ENCODE peak calls at places on chromosome 9, in ten cellular contexts. One of them, this sample, is unnamed.

GRCh38 chr9:87684627-87685204 is 41.2 kb upstream of the CTSL start:
- DNase-seq in fibroblast of pulmonary artery: peak
- DNase-seq in NCI-H146: no peak
- DNase-seq in naive thymus-derived CD8-positive, alpha-beta T cell: no peak
- DNase-seq in posterior cingulate gyrus: peak
- DNase-seq in HuH-7.5: peak
- DNase-seq in adrenal gland: peak
- DNase-seq in AG08396: peak
- DNase-seq in RPMI7951: peak
- DNase-seq in effector memory CD8-positive, alpha-beta T cell: no peak
- DNase-seq in this sample: peak

GRCh38 chr9:137743695-137744094 is 124.9 kb downstream of the EHMT1 start:
- DNase-seq in fibroblast of pulmonary artery: no peak
- DNase-seq in NCI-H146: no peak
- DNase-seq in naive thymus-derived CD8-positive, alpha-beta T cell: no peak
- DNase-seq in posterior cingulate gyrus: no peak
- DNase-seq in HuH-7.5: no peak
- DNase-seq in adrenal gland: no peak
- DNase-seq in AG08396: no peak
- DNase-seq in RPMI7951: no peak
- DNase-seq in effector memory CD8-positive, alpha-beta T cell: no peak
- DNase-seq in this sample: peak

GRCh38 chr9:37128051-37128450 is 7.7 kb downstream of the ZCCHC7 start:
- DNase-seq in fibroblast of pulmonary artery: no peak
- DNase-seq in NCI-H146: no peak
- DNase-seq in naive thymus-derived CD8-positive, alpha-beta T cell: no peak
- DNase-seq in posterior cingulate gyrus: no peak
- DNase-seq in HuH-7.5: no peak
- DNase-seq in adrenal gland: no peak
- DNase-seq in AG08396: no peak
- DNase-seq in RPMI7951: no peak
- DNase-seq in effector memory CD8-positive, alpha-beta T cell: no peak
- DNase-seq in this sample: no peak

GRCh38 chr9:125312411-125312810 is 50.8 kb downstream of the GAPVD1 start:
- DNase-seq in fibroblast of pulmonary artery: no peak
- DNase-seq in NCI-H146: no peak
- DNase-seq in naive thymus-derived CD8-positive, alpha-beta T cell: no peak
- DNase-seq in posterior cingulate gyrus: no peak
- DNase-seq in HuH-7.5: no peak
- DNase-seq in adrenal gland: no peak
- DNase-seq in AG08396: no peak
- DNase-seq in RPMI7951: no peak
- DNase-seq in effector memory CD8-positive, alpha-beta T cell: no peak
- DNase-seq in this sample: no peak

GRCh38 chr9:123220127-123220526 is 48.3 kb downstream of the STRBP start:
- DNase-seq in fibroblast of pulmonary artery: no peak
- DNase-seq in NCI-H146: no peak
- DNase-seq in naive thymus-derived CD8-positive, alpha-beta T cell: no peak
- DNase-seq in posterior cingulate gyrus: no peak
- DNase-seq in HuH-7.5: no peak
- DNase-seq in adrenal gland: no peak
- DNase-seq in AG08396: no peak
- DNase-seq in RPMI7951: no peak
- DNase-seq in effector memory CD8-positive, alpha-beta T cell: no peak
- DNase-seq in this sample: no peak

GRCh38 chr9:83629433-83630104 is 6.6 kb downstream of the IDNK start:
- DNase-seq in fibroblast of pulmonary artery: no peak
- DNase-seq in NCI-H146: no peak
- DNase-seq in naive thymus-derived CD8-positive, alpha-beta T cell: no peak
- DNase-seq in posterior cingulate gyrus: no peak
- DNase-seq in HuH-7.5: no peak
- DNase-seq in adrenal gland: no peak
- DNase-seq in AG08396: no peak
- DNase-seq in RPMI7951: no peak
- DNase-seq in effector memory CD8-positive, alpha-beta T cell: no peak
- DNase-seq in this sample: no peak

GRCh38 chr9:18422296-18423036 is 51.5 kb upstream of the ADAMTSL1 start:
- DNase-seq in fibroblast of pulmonary artery: no peak
- DNase-seq in NCI-H146: no peak
- DNase-seq in naive thymus-derived CD8-positive, alpha-beta T cell: no peak
- DNase-seq in posterior cingulate gyrus: no peak
- DNase-seq in HuH-7.5: no peak
- DNase-seq in adrenal gland: no peak
- DNase-seq in AG08396: no peak
- DNase-seq in RPMI7951: peak
- DNase-seq in effector memory CD8-positive, alpha-beta T cell: no peak
- DNase-seq in this sample: no peak

GRCh38 chr9:132143359-132143758 is 18.5 kb upstream of the NTNG2 start:
- DNase-seq in fibroblast of pulmonary artery: no peak
- DNase-seq in NCI-H146: no peak
- DNase-seq in naive thymus-derived CD8-positive, alpha-beta T cell: no peak
- DNase-seq in posterior cingulate gyrus: no peak
- DNase-seq in HuH-7.5: no peak
- DNase-seq in adrenal gland: peak
- DNase-seq in AG08396: no peak
- DNase-seq in RPMI7951: no peak
- DNase-seq in effector memory CD8-positive, alpha-beta T cell: no peak
- DNase-seq in this sample: peak

GRCh38 chr9:115164511-115164974 is 46.6 kb upstream of the TNC start:
- DNase-seq in fibroblast of pulmonary artery: peak
- DNase-seq in NCI-H146: no peak
- DNase-seq in naive thymus-derived CD8-positive, alpha-beta T cell: no peak
- DNase-seq in posterior cingulate gyrus: peak
- DNase-seq in HuH-7.5: no peak
- DNase-seq in adrenal gland: no peak
- DNase-seq in AG08396: peak
- DNase-seq in RPMI7951: peak
- DNase-seq in effector memory CD8-positive, alpha-beta T cell: no peak
- DNase-seq in this sample: no peak

GRCh38 chr9:127506117-127506813 is 55.0 kb downstream of the LRSAM1 start:
- DNase-seq in fibroblast of pulmonary artery: no peak
- DNase-seq in NCI-H146: no peak
- DNase-seq in naive thymus-derived CD8-positive, alpha-beta T cell: no peak
- DNase-seq in posterior cingulate gyrus: no peak
- DNase-seq in HuH-7.5: no peak
- DNase-seq in adrenal gland: no peak
- DNase-seq in AG08396: no peak
- DNase-seq in RPMI7951: no peak
- DNase-seq in effector memory CD8-positive, alpha-beta T cell: no peak
- DNase-seq in this sample: peak

GRCh38 chr9:5767968-5768932 is 64.7 kb downstream of the ERMP1 start:
- DNase-seq in fibroblast of pulmonary artery: no peak
- DNase-seq in NCI-H146: no peak
- DNase-seq in naive thymus-derived CD8-positive, alpha-beta T cell: no peak
- DNase-seq in posterior cingulate gyrus: no peak
- DNase-seq in HuH-7.5: no peak
- DNase-seq in adrenal gland: no peak
- DNase-seq in AG08396: no peak
- DNase-seq in RPMI7951: no peak
- DNase-seq in effector memory CD8-positive, alpha-beta T cell: no peak
- DNase-seq in this sample: no peak

GRCh38 chr9:71273613-71274012 is 152.2 kb upstream of the TRPM3 start:
- DNase-seq in fibroblast of pulmonary artery: no peak
- DNase-seq in NCI-H146: no peak
- DNase-seq in naive thymus-derived CD8-positive, alpha-beta T cell: no peak
- DNase-seq in posterior cingulate gyrus: no peak
- DNase-seq in HuH-7.5: no peak
- DNase-seq in adrenal gland: no peak
- DNase-seq in AG08396: no peak
- DNase-seq in RPMI7951: no peak
- DNase-seq in effector memory CD8-positive, alpha-beta T cell: no peak
- DNase-seq in this sample: no peak

GRCh38 chr9:70569070-70569772 is 154.8 kb upstream of the KLF9 start:
- DNase-seq in fibroblast of pulmonary artery: no peak
- DNase-seq in NCI-H146: no peak
- DNase-seq in naive thymus-derived CD8-positive, alpha-beta T cell: no peak
- DNase-seq in posterior cingulate gyrus: no peak
- DNase-seq in HuH-7.5: no peak
- DNase-seq in adrenal gland: no peak
- DNase-seq in AG08396: no peak
- DNase-seq in RPMI7951: no peak
- DNase-seq in effector memory CD8-positive, alpha-beta T cell: no peak
- DNase-seq in this sample: no peak

GRCh38 chr9:122332083-122332482 is 38.7 kb upstream of the PTGS1 start:
- DNase-seq in fibroblast of pulmonary artery: no peak
- DNase-seq in NCI-H146: no peak
- DNase-seq in naive thymus-derived CD8-positive, alpha-beta T cell: no peak
- DNase-seq in posterior cingulate gyrus: no peak
- DNase-seq in HuH-7.5: no peak
- DNase-seq in adrenal gland: peak
- DNase-seq in AG08396: no peak
- DNase-seq in RPMI7951: no peak
- DNase-seq in effector memory CD8-positive, alpha-beta T cell: no peak
- DNase-seq in this sample: peak

GRCh38 chr9:89745601-89746376 is 141.0 kb downstream of the GADD45G start:
- DNase-seq in fibroblast of pulmonary artery: no peak
- DNase-seq in NCI-H146: no peak
- DNase-seq in naive thymus-derived CD8-positive, alpha-beta T cell: no peak
- DNase-seq in posterior cingulate gyrus: no peak
- DNase-seq in HuH-7.5: no peak
- DNase-seq in adrenal gland: peak
- DNase-seq in AG08396: no peak
- DNase-seq in RPMI7951: no peak
- DNase-seq in effector memory CD8-positive, alpha-beta T cell: no peak
- DNase-seq in this sample: no peak

GRCh38 chr9:88652876-88653275 is 117.9 kb downstream of the NXNL2 start:
- DNase-seq in fibroblast of pulmonary artery: no peak
- DNase-seq in NCI-H146: no peak
- DNase-seq in naive thymus-derived CD8-positive, alpha-beta T cell: no peak
- DNase-seq in posterior cingulate gyrus: no peak
- DNase-seq in HuH-7.5: no peak
- DNase-seq in adrenal gland: no peak
- DNase-seq in AG08396: no peak
- DNase-seq in RPMI7951: peak
- DNase-seq in effector memory CD8-positive, alpha-beta T cell: no peak
- DNase-seq in this sample: no peak

GRCh38 chr9:69932901-69933300 is 110.7 kb upstream of the MAMDC2 start:
- DNase-seq in fibroblast of pulmonary artery: peak
- DNase-seq in NCI-H146: no peak
- DNase-seq in naive thymus-derived CD8-positive, alpha-beta T cell: no peak
- DNase-seq in posterior cingulate gyrus: no peak
- DNase-seq in HuH-7.5: no peak
- DNase-seq in adrenal gland: no peak
- DNase-seq in AG08396: no peak
- DNase-seq in RPMI7951: no peak
- DNase-seq in effector memory CD8-positive, alpha-beta T cell: no peak
- DNase-seq in this sample: no peak

GRCh38 chr9:91151014-91151740 is 210.5 kb downstream of the AUH start:
- DNase-seq in fibroblast of pulmonary artery: peak
- DNase-seq in NCI-H146: no peak
- DNase-seq in naive thymus-derived CD8-positive, alpha-beta T cell: peak
- DNase-seq in posterior cingulate gyrus: no peak
- DNase-seq in HuH-7.5: no peak
- DNase-seq in adrenal gland: no peak
- DNase-seq in AG08396: no peak
- DNase-seq in RPMI7951: peak
- DNase-seq in effector memory CD8-positive, alpha-beta T cell: peak
- DNase-seq in this sample: no peak

GRCh38 chr9:88968799-88969198 is 22.5 kb upstream of the S1PR3 start:
- DNase-seq in fibroblast of pulmonary artery: no peak
- DNase-seq in NCI-H146: no peak
- DNase-seq in naive thymus-derived CD8-positive, alpha-beta T cell: no peak
- DNase-seq in posterior cingulate gyrus: no peak
- DNase-seq in HuH-7.5: no peak
- DNase-seq in adrenal gland: no peak
- DNase-seq in AG08396: no peak
- DNase-seq in RPMI7951: no peak
- DNase-seq in effector memory CD8-positive, alpha-beta T cell: no peak
- DNase-seq in this sample: no peak

GRCh38 chr9:17031546-17031945 is 103.3 kb upstream of the CNTLN start:
- DNase-seq in fibroblast of pulmonary artery: no peak
- DNase-seq in NCI-H146: no peak
- DNase-seq in naive thymus-derived CD8-positive, alpha-beta T cell: no peak
- DNase-seq in posterior cingulate gyrus: no peak
- DNase-seq in HuH-7.5: no peak
- DNase-seq in adrenal gland: no peak
- DNase-seq in AG08396: no peak
- DNase-seq in RPMI7951: no peak
- DNase-seq in effector memory CD8-positive, alpha-beta T cell: no peak
- DNase-seq in this sample: no peak

GRCh38 chr9:93668261-93668871 is 92.0 kb downstream of the PHF2 start:
- DNase-seq in fibroblast of pulmonary artery: no peak
- DNase-seq in NCI-H146: no peak
- DNase-seq in naive thymus-derived CD8-positive, alpha-beta T cell: no peak
- DNase-seq in posterior cingulate gyrus: no peak
- DNase-seq in HuH-7.5: no peak
- DNase-seq in adrenal gland: no peak
- DNase-seq in AG08396: no peak
- DNase-seq in RPMI7951: no peak
- DNase-seq in effector memory CD8-positive, alpha-beta T cell: no peak
- DNase-seq in this sample: peak

GRCh38 chr9:32427111-32427873 is 42.8 kb downstream of the ACO1 start:
- DNase-seq in fibroblast of pulmonary artery: peak
- DNase-seq in NCI-H146: no peak
- DNase-seq in naive thymus-derived CD8-positive, alpha-beta T cell: no peak
- DNase-seq in posterior cingulate gyrus: peak
- DNase-seq in HuH-7.5: no peak
- DNase-seq in adrenal gland: no peak
- DNase-seq in AG08396: no peak
- DNase-seq in RPMI7951: no peak
- DNase-seq in effector memory CD8-positive, alpha-beta T cell: no peak
- DNase-seq in this sample: no peak

GRCh38 chr9:19431361-19432171 is 22.8 kb downstream of the ACER2 start:
- DNase-seq in fibroblast of pulmonary artery: peak
- DNase-seq in NCI-H146: no peak
- DNase-seq in naive thymus-derived CD8-positive, alpha-beta T cell: no peak
- DNase-seq in posterior cingulate gyrus: no peak
- DNase-seq in HuH-7.5: no peak
- DNase-seq in adrenal gland: peak
- DNase-seq in AG08396: no peak
- DNase-seq in RPMI7951: no peak
- DNase-seq in effector memory CD8-positive, alpha-beta T cell: no peak
- DNase-seq in this sample: peak

GRCh38 chr9:72041775-72042194 is 18.6 kb downstream of the C9orf57 start:
- DNase-seq in fibroblast of pulmonary artery: peak
- DNase-seq in NCI-H146: no peak
- DNase-seq in naive thymus-derived CD8-positive, alpha-beta T cell: no peak
- DNase-seq in posterior cingulate gyrus: no peak
- DNase-seq in HuH-7.5: no peak
- DNase-seq in adrenal gland: peak
- DNase-seq in AG08396: peak
- DNase-seq in RPMI7951: peak
- DNase-seq in effector memory CD8-positive, alpha-beta T cell: no peak
- DNase-seq in this sample: peak

GRCh38 chr9:108467653-108468324 is 388.0 kb downstream of the ACTL7B start:
- DNase-seq in fibroblast of pulmonary artery: peak
- DNase-seq in NCI-H146: no peak
- DNase-seq in naive thymus-derived CD8-positive, alpha-beta T cell: no peak
- DNase-seq in posterior cingulate gyrus: no peak
- DNase-seq in HuH-7.5: no peak
- DNase-seq in adrenal gland: no peak
- DNase-seq in AG08396: peak
- DNase-seq in RPMI7951: peak
- DNase-seq in effector memory CD8-positive, alpha-beta T cell: no peak
- DNase-seq in this sample: no peak

GRCh38 chr9:4298255-4299005 is 1.4 kb downstream of the GLIS3 start:
- DNase-seq in fibroblast of pulmonary artery: no peak
- DNase-seq in NCI-H146: no peak
- DNase-seq in naive thymus-derived CD8-positive, alpha-beta T cell: peak
- DNase-seq in posterior cingulate gyrus: no peak
- DNase-seq in HuH-7.5: no peak
- DNase-seq in adrenal gland: peak
- DNase-seq in AG08396: peak
- DNase-seq in RPMI7951: peak
- DNase-seq in effector memory CD8-positive, alpha-beta T cell: no peak
- DNase-seq in this sample: peak

GRCh38 chr9:78807286-78807685 is 510.4 kb downstream of the PSAT1 start:
- DNase-seq in fibroblast of pulmonary artery: no peak
- DNase-seq in NCI-H146: no peak
- DNase-seq in naive thymus-derived CD8-positive, alpha-beta T cell: no peak
- DNase-seq in posterior cingulate gyrus: no peak
- DNase-seq in HuH-7.5: no peak
- DNase-seq in adrenal gland: no peak
- DNase-seq in AG08396: no peak
- DNase-seq in RPMI7951: no peak
- DNase-seq in effector memory CD8-positive, alpha-beta T cell: no peak
- DNase-seq in this sample: no peak

GRCh38 chr9:5628183-5628529 is 751 bp upstream of the RIC1 start:
- DNase-seq in fibroblast of pulmonary artery: no peak
- DNase-seq in NCI-H146: peak
- DNase-seq in naive thymus-derived CD8-positive, alpha-beta T cell: no peak
- DNase-seq in posterior cingulate gyrus: no peak
- DNase-seq in HuH-7.5: no peak
- DNase-seq in adrenal gland: no peak
- DNase-seq in AG08396: no peak
- DNase-seq in RPMI7951: no peak
- DNase-seq in effector memory CD8-positive, alpha-beta T cell: no peak
- DNase-seq in this sample: no peak

This sample was measured in right cardiac atrium.